ENCODE peak calls at places on chromosomes 1 and 21, in six cellular contexts. One of them, this sample, is unnamed.

GRCh38 chr1:183497218-183497617 is 24.9 kb downstream of the SMG7 start:
- DNase-seq in germinal center: no peak
- DNase-seq in activated CD8-positive, alpha-beta memory T cell treated with anti-CD3 and anti-CD28 coated beads for 1 hour: no peak
- DNase-seq in SHP77: no peak
- DNase-seq in left ventricle myocardium inferior: no peak
- DNase-seq in cardiac fibroblast: no peak
- DNase-seq in this sample: no peak

GRCh38 chr1:56506314-56506743 is 73.0 kb downstream of the PLPP3 start:
- DNase-seq in germinal center: no peak
- DNase-seq in activated CD8-positive, alpha-beta memory T cell treated with anti-CD3 and anti-CD28 coated beads for 1 hour: no peak
- DNase-seq in SHP77: no peak
- DNase-seq in left ventricle myocardium inferior: peak
- DNase-seq in cardiac fibroblast: no peak
- DNase-seq in this sample: no peak

GRCh38 chr1:4170548-4170947 is 270.5 kb upstream of the C1orf174 start:
- DNase-seq in germinal center: no peak
- DNase-seq in activated CD8-positive, alpha-beta memory T cell treated with anti-CD3 and anti-CD28 coated beads for 1 hour: no peak
- DNase-seq in SHP77: no peak
- DNase-seq in left ventricle myocardium inferior: no peak
- DNase-seq in cardiac fibroblast: no peak
- DNase-seq in this sample: no peak

GRCh38 chr1:107862064-107862463 is 102.9 kb downstream of the VAV3 start:
- DNase-seq in germinal center: no peak
- DNase-seq in activated CD8-positive, alpha-beta memory T cell treated with anti-CD3 and anti-CD28 coated beads for 1 hour: no peak
- DNase-seq in SHP77: no peak
- DNase-seq in left ventricle myocardium inferior: no peak
- DNase-seq in cardiac fibroblast: peak
- DNase-seq in this sample: no peak

GRCh38 chr1:63512584-63512983 is 10.4 kb downstream of the ITGB3BP start:
- DNase-seq in germinal center: no peak
- DNase-seq in activated CD8-positive, alpha-beta memory T cell treated with anti-CD3 and anti-CD28 coated beads for 1 hour: no peak
- DNase-seq in SHP77: no peak
- DNase-seq in left ventricle myocardium inferior: no peak
- DNase-seq in cardiac fibroblast: no peak
- DNase-seq in this sample: no peak

GRCh38 chr21:14871861-14872260 is 192.9 kb downstream of the NRIP1 start:
- DNase-seq in germinal center: no peak
- DNase-seq in activated CD8-positive, alpha-beta memory T cell treated with anti-CD3 and anti-CD28 coated beads for 1 hour: no peak
- DNase-seq in SHP77: no peak
- DNase-seq in left ventricle myocardium inferior: no peak
- DNase-seq in cardiac fibroblast: no peak
- DNase-seq in this sample: no peak

GRCh38 chr1:232282541-232282940 is 347.4 kb downstream of the SIPA1L2 start:
- DNase-seq in germinal center: no peak
- DNase-seq in activated CD8-positive, alpha-beta memory T cell treated with anti-CD3 and anti-CD28 coated beads for 1 hour: no peak
- DNase-seq in SHP77: no peak
- DNase-seq in left ventricle myocardium inferior: no peak
- DNase-seq in cardiac fibroblast: no peak
- DNase-seq in this sample: no peak

GRCh38 chr21:25643486-25643885 is 4.4 kb downstream of the JAM2 start:
- DNase-seq in germinal center: no peak
- DNase-seq in activated CD8-positive, alpha-beta memory T cell treated with anti-CD3 and anti-CD28 coated beads for 1 hour: no peak
- DNase-seq in SHP77: no peak
- DNase-seq in left ventricle myocardium inferior: no peak
- DNase-seq in cardiac fibroblast: no peak
- DNase-seq in this sample: no peak

GRCh38 chr1:225448146-225448805 is 20.4 kb upstream of the LBR start:
- DNase-seq in germinal center: no peak
- DNase-seq in activated CD8-positive, alpha-beta memory T cell treated with anti-CD3 and anti-CD28 coated beads for 1 hour: no peak
- DNase-seq in SHP77: no peak
- DNase-seq in left ventricle myocardium inferior: no peak
- DNase-seq in cardiac fibroblast: no peak
- DNase-seq in this sample: no peak

GRCh38 chr1:42680921-42681683 is 1.1 kb upstream of the YBX1 start:
- DNase-seq in germinal center: no peak
- DNase-seq in activated CD8-positive, alpha-beta memory T cell treated with anti-CD3 and anti-CD28 coated beads for 1 hour: no peak
- DNase-seq in SHP77: no peak
- DNase-seq in left ventricle myocardium inferior: no peak
- DNase-seq in cardiac fibroblast: peak
- DNase-seq in this sample: peak

GRCh38 chr1:43908858-43909257 is 24.7 kb upstream of the ARTN start:
- DNase-seq in germinal center: no peak
- DNase-seq in activated CD8-positive, alpha-beta memory T cell treated with anti-CD3 and anti-CD28 coated beads for 1 hour: no peak
- DNase-seq in SHP77: no peak
- DNase-seq in left ventricle myocardium inferior: no peak
- DNase-seq in cardiac fibroblast: no peak
- DNase-seq in this sample: no peak

GRCh38 chr1:225899044-225899925 is 10.3 kb upstream of the LEFTY1 start:
- DNase-seq in germinal center: no peak
- DNase-seq in activated CD8-positive, alpha-beta memory T cell treated with anti-CD3 and anti-CD28 coated beads for 1 hour: no peak
- DNase-seq in SHP77: no peak
- DNase-seq in left ventricle myocardium inferior: no peak
- DNase-seq in cardiac fibroblast: no peak
- DNase-seq in this sample: no peak

GRCh38 chr1:55844322-55844721 is 629.2 kb upstream of the USP24 start:
- DNase-seq in germinal center: no peak
- DNase-seq in activated CD8-positive, alpha-beta memory T cell treated with anti-CD3 and anti-CD28 coated beads for 1 hour: no peak
- DNase-seq in SHP77: no peak
- DNase-seq in left ventricle myocardium inferior: no peak
- DNase-seq in cardiac fibroblast: no peak
- DNase-seq in this sample: peak

GRCh38 chr1:63317007-63317813 is 5.2 kb upstream of the FOXD3 start:
- DNase-seq in germinal center: peak
- DNase-seq in activated CD8-positive, alpha-beta memory T cell treated with anti-CD3 and anti-CD28 coated beads for 1 hour: peak
- DNase-seq in SHP77: peak
- DNase-seq in left ventricle myocardium inferior: peak
- DNase-seq in cardiac fibroblast: peak
- DNase-seq in this sample: peak

GRCh38 chr1:183164350-183164749 is 21.7 kb upstream of the LAMC2 start:
- DNase-seq in germinal center: no peak
- DNase-seq in activated CD8-positive, alpha-beta memory T cell treated with anti-CD3 and anti-CD28 coated beads for 1 hour: no peak
- DNase-seq in SHP77: no peak
- DNase-seq in left ventricle myocardium inferior: no peak
- DNase-seq in cardiac fibroblast: peak
- DNase-seq in this sample: no peak

GRCh38 chr1:223700942-223701637 is 11.2 kb upstream of the CAPN2 start:
- DNase-seq in germinal center: no peak
- DNase-seq in activated CD8-positive, alpha-beta memory T cell treated with anti-CD3 and anti-CD28 coated beads for 1 hour: no peak
- DNase-seq in SHP77: no peak
- DNase-seq in left ventricle myocardium inferior: no peak
- DNase-seq in cardiac fibroblast: peak
- DNase-seq in this sample: no peak

GRCh38 chr1:238063454-238063853 is 172.7 kb upstream of the ZP4 start:
- DNase-seq in germinal center: no peak
- DNase-seq in activated CD8-positive, alpha-beta memory T cell treated with anti-CD3 and anti-CD28 coated beads for 1 hour: no peak
- DNase-seq in SHP77: no peak
- DNase-seq in left ventricle myocardium inferior: no peak
- DNase-seq in cardiac fibroblast: peak
- DNase-seq in this sample: no peak

GRCh38 chr1:179016694-179017382 is 8.9 kb upstream of the FAM20B start:
- DNase-seq in germinal center: no peak
- DNase-seq in activated CD8-positive, alpha-beta memory T cell treated with anti-CD3 and anti-CD28 coated beads for 1 hour: no peak
- DNase-seq in SHP77: peak
- DNase-seq in left ventricle myocardium inferior: peak
- DNase-seq in cardiac fibroblast: peak
- DNase-seq in this sample: no peak